ENCODE peak calls at places on chromosomes 13 and 19, in five cellular contexts. One of them, this sample, is unnamed.

GRCh38 chr13:109569938-109570711 is 216.3 kb downstream of the IRS2 start:
- DNase-seq in uterus: no peak
- DNase-seq in NCI-H2029: no peak
- DNase-seq in choroid plexus epithelial cell: peak; percentile 16
- DNase-seq in RWPE1: no peak
- DNase-seq in this sample: no peak

GRCh38 chr13:74115138-74115537 is 19.1 kb downstream of the KLF12 start:
- DNase-seq in uterus: no peak
- DNase-seq in NCI-H2029: no peak
- DNase-seq in choroid plexus epithelial cell: peak; percentile 72
- DNase-seq in RWPE1: no peak
- DNase-seq in this sample: no peak

GRCh38 chr19:40263440-40264313 is 21.5 kb downstream of the AKT2 start:
- DNase-seq in uterus: no peak
- DNase-seq in NCI-H2029: no peak
- DNase-seq in choroid plexus epithelial cell: no peak
- DNase-seq in RWPE1: no peak
- DNase-seq in this sample: peak; percentile 48

GRCh38 chr13:85729296-85729695 is 69.9 kb downstream of the SLITRK6 start:
- DNase-seq in uterus: no peak
- DNase-seq in NCI-H2029: no peak
- DNase-seq in choroid plexus epithelial cell: peak; percentile 52
- DNase-seq in RWPE1: peak; percentile 3
- DNase-seq in this sample: no peak

GRCh38 chr19:3580156-3580955 is 4.9 kb upstream of the GIPC3 start:
- DNase-seq in uterus: no peak
- DNase-seq in NCI-H2029: no peak
- DNase-seq in choroid plexus epithelial cell: peak; percentile 95
- DNase-seq in RWPE1: no peak
- DNase-seq in this sample: no peak

GRCh38 chr19:54952591-54953344 is 5.4 kb upstream of the NLRP7 start:
- DNase-seq in uterus: no peak
- DNase-seq in NCI-H2029: no peak
- DNase-seq in choroid plexus epithelial cell: peak; percentile 18
- DNase-seq in RWPE1: peak; percentile 18
- DNase-seq in this sample: no peak

GRCh38 chr19:14091885-14092462 is 1.4 kb upstream of the SAMD1 start:
- DNase-seq in uterus: no peak
- DNase-seq in NCI-H2029: no peak
- DNase-seq in choroid plexus epithelial cell: no peak
- DNase-seq in RWPE1: no peak
- DNase-seq in this sample: no peak

GRCh38 chr19:54458648-54459281 is 4.8 kb downstream of the LENG9 start:
- DNase-seq in uterus: no peak
- DNase-seq in NCI-H2029: no peak
- DNase-seq in choroid plexus epithelial cell: no peak
- DNase-seq in RWPE1: no peak
- DNase-seq in this sample: peak; percentile 91

This sample was measured in chondrocyte.